ENCODE peak calls at places on chromosomes 11 and 22, in seven cellular contexts. One of them, this sample, is unnamed.
A peak's percentile ranks its signal among the peaks of the same experiment; 100 is the strongest.

GRCh38 chr22:25953276-25953675 is 211.3 kb downstream of the MYO18B start:
- DNase-seq in left ventricle myocardium inferior: no peak
- DNase-seq in pancreas: no peak
- DNase-seq in CD4-positive, alpha-beta T cell: no peak
- DNase-seq in tibial nerve: no peak
- DNase-seq in IMR-90: no peak
- DNase-seq in adrenal gland: no peak
- DNase-seq in this sample: no peak

GRCh38 chr22:46625113-46625842 is 5.1 kb downstream of the GRAMD4 start:
- DNase-seq in left ventricle myocardium inferior: no peak
- DNase-seq in pancreas: peak; percentile 34
- DNase-seq in CD4-positive, alpha-beta T cell: no peak
- DNase-seq in tibial nerve: no peak
- DNase-seq in IMR-90: no peak
- DNase-seq in adrenal gland: no peak
- DNase-seq in this sample: no peak

GRCh38 chr11:88469828-88470227 is 132.3 kb upstream of the CTSC start:
- DNase-seq in left ventricle myocardium inferior: no peak
- DNase-seq in pancreas: no peak
- DNase-seq in CD4-positive, alpha-beta T cell: no peak
- DNase-seq in tibial nerve: no peak
- DNase-seq in IMR-90: peak; percentile 36
- DNase-seq in adrenal gland: no peak
- DNase-seq in this sample: no peak

GRCh38 chr11:69067200-69067599 is 18.5 kb downstream of the TPCN2 start:
- DNase-seq in left ventricle myocardium inferior: no peak
- DNase-seq in pancreas: peak; percentile 53
- DNase-seq in CD4-positive, alpha-beta T cell: no peak
- DNase-seq in tibial nerve: no peak
- DNase-seq in IMR-90: no peak
- DNase-seq in adrenal gland: no peak
- DNase-seq in this sample: no peak

GRCh38 chr11:97610000-97610399 is 1220.2 kb downstream of the JRKL start:
- DNase-seq in left ventricle myocardium inferior: no peak
- DNase-seq in pancreas: no peak
- DNase-seq in CD4-positive, alpha-beta T cell: no peak
- DNase-seq in tibial nerve: no peak
- DNase-seq in IMR-90: no peak
- DNase-seq in adrenal gland: no peak
- DNase-seq in this sample: no peak

GRCh38 chr11:131511794-131512193 is 141.4 kb downstream of the NTM start:
- DNase-seq in left ventricle myocardium inferior: no peak
- DNase-seq in pancreas: no peak
- DNase-seq in CD4-positive, alpha-beta T cell: no peak
- DNase-seq in tibial nerve: peak; percentile 27
- DNase-seq in IMR-90: no peak
- DNase-seq in adrenal gland: peak; percentile 48
- DNase-seq in this sample: no peak

GRCh38 chr11:36509265-36509664 is 807 bp downstream of the TRAF6 start:
- DNase-seq in left ventricle myocardium inferior: no peak
- DNase-seq in pancreas: no peak
- DNase-seq in CD4-positive, alpha-beta T cell: no peak
- DNase-seq in tibial nerve: no peak
- DNase-seq in IMR-90: peak; percentile 31
- DNase-seq in adrenal gland: peak; percentile 36
- DNase-seq in this sample: peak; percentile 23

GRCh38 chr11:2110521-2110920 is 28.7 kb downstream of the IGF2 start:
- DNase-seq in left ventricle myocardium inferior: no peak
- DNase-seq in pancreas: no peak
- DNase-seq in CD4-positive, alpha-beta T cell: no peak
- DNase-seq in tibial nerve: no peak
- DNase-seq in IMR-90: no peak
- DNase-seq in adrenal gland: no peak
- DNase-seq in this sample: no peak

GRCh38 chr11:36627471-36627870 is 29.4 kb upstream of the RAG2 start:
- DNase-seq in left ventricle myocardium inferior: no peak
- DNase-seq in pancreas: no peak
- DNase-seq in CD4-positive, alpha-beta T cell: no peak
- DNase-seq in tibial nerve: no peak
- DNase-seq in IMR-90: no peak
- DNase-seq in adrenal gland: no peak
- DNase-seq in this sample: no peak

GRCh38 chr22:26245001-26245400 is 75.7 kb downstream of the SEZ6L start:
- DNase-seq in left ventricle myocardium inferior: no peak
- DNase-seq in pancreas: no peak
- DNase-seq in CD4-positive, alpha-beta T cell: no peak
- DNase-seq in tibial nerve: no peak
- DNase-seq in IMR-90: no peak
- DNase-seq in adrenal gland: no peak
- DNase-seq in this sample: no peak

GRCh38 chr22:35330258-35330861 is 30.7 kb downstream of the TOM1 start:
- DNase-seq in left ventricle myocardium inferior: peak; percentile 90
- DNase-seq in pancreas: peak; percentile 32
- DNase-seq in CD4-positive, alpha-beta T cell: peak; percentile 31
- DNase-seq in tibial nerve: peak; percentile 91
- DNase-seq in IMR-90: peak; percentile 86
- DNase-seq in adrenal gland: peak; percentile 96
- DNase-seq in this sample: peak; percentile 86

GRCh38 chr11:127002669-127003259 is 2.2 kb upstream of the KIRREL3 start:
- DNase-seq in left ventricle myocardium inferior: no peak
- DNase-seq in pancreas: no peak
- DNase-seq in CD4-positive, alpha-beta T cell: no peak
- DNase-seq in tibial nerve: no peak
- DNase-seq in IMR-90: no peak
- DNase-seq in adrenal gland: no peak
- DNase-seq in this sample: no peak

GRCh38 chr11:6602096-6602940 is 1.1 kb downstream of the RRP8 start:
- DNase-seq in left ventricle myocardium inferior: no peak
- DNase-seq in pancreas: no peak
- DNase-seq in CD4-positive, alpha-beta T cell: no peak
- DNase-seq in tibial nerve: peak; percentile 3
- DNase-seq in IMR-90: no peak
- DNase-seq in adrenal gland: no peak
- DNase-seq in this sample: no peak

GRCh38 chr11:41237386-41237785 is 222.1 kb downstream of the LRRC4C start:
- DNase-seq in left ventricle myocardium inferior: no peak
- DNase-seq in pancreas: no peak
- DNase-seq in CD4-positive, alpha-beta T cell: no peak
- DNase-seq in tibial nerve: no peak
- DNase-seq in IMR-90: no peak
- DNase-seq in adrenal gland: no peak
- DNase-seq in this sample: no peak

GRCh38 chr11:69558519-69558941 is 77.1 kb downstream of the LINC01488 start:
- DNase-seq in left ventricle myocardium inferior: no peak
- DNase-seq in pancreas: no peak
- DNase-seq in CD4-positive, alpha-beta T cell: peak; percentile 17
- DNase-seq in tibial nerve: no peak
- DNase-seq in IMR-90: no peak
- DNase-seq in adrenal gland: no peak
- DNase-seq in this sample: no peak

GRCh38 chr11:38718659-38719058 is 2120.6 kb upstream of the RAG2 start:
- DNase-seq in left ventricle myocardium inferior: no peak
- DNase-seq in pancreas: no peak
- DNase-seq in CD4-positive, alpha-beta T cell: no peak
- DNase-seq in tibial nerve: no peak
- DNase-seq in IMR-90: no peak
- DNase-seq in adrenal gland: no peak
- DNase-seq in this sample: no peak

GRCh38 chr22:30605449-30606110 is 1.4 kb upstream of the TCN2 start:
- DNase-seq in left ventricle myocardium inferior: peak; percentile 45
- DNase-seq in pancreas: no peak
- DNase-seq in CD4-positive, alpha-beta T cell: peak; percentile 15
- DNase-seq in tibial nerve: peak; percentile 54
- DNase-seq in IMR-90: peak; percentile 25
- DNase-seq in adrenal gland: peak; percentile 59
- DNase-seq in this sample: peak; percentile 19

GRCh38 chr11:110759972-110760381 is 47.7 kb upstream of the ARHGAP20 start:
- DNase-seq in left ventricle myocardium inferior: no peak
- DNase-seq in pancreas: no peak
- DNase-seq in CD4-positive, alpha-beta T cell: no peak
- DNase-seq in tibial nerve: no peak
- DNase-seq in IMR-90: peak; percentile 92
- DNase-seq in adrenal gland: no peak
- DNase-seq in this sample: no peak

GRCh38 chr11:7592706-7593105 is 78.9 kb downstream of the PPFIBP2 start:
- DNase-seq in left ventricle myocardium inferior: peak; percentile 48
- DNase-seq in pancreas: no peak
- DNase-seq in CD4-positive, alpha-beta T cell: no peak
- DNase-seq in tibial nerve: peak; percentile 33
- DNase-seq in IMR-90: peak; percentile 37
- DNase-seq in adrenal gland: peak; percentile 53
- DNase-seq in this sample: peak; percentile 11

GRCh38 chr11:121300972-121301699 is 8.6 kb downstream of the SC5D start:
- DNase-seq in left ventricle myocardium inferior: no peak
- DNase-seq in pancreas: no peak
- DNase-seq in CD4-positive, alpha-beta T cell: no peak
- DNase-seq in tibial nerve: no peak
- DNase-seq in IMR-90: no peak
- DNase-seq in adrenal gland: no peak
- DNase-seq in this sample: no peak

GRCh38 chr11:36564376-36565032 is 3.3 kb upstream of the RAG1 start:
- DNase-seq in left ventricle myocardium inferior: no peak
- DNase-seq in pancreas: no peak
- DNase-seq in CD4-positive, alpha-beta T cell: peak; percentile 19
- DNase-seq in tibial nerve: peak; percentile 60
- DNase-seq in IMR-90: peak; percentile 61
- DNase-seq in adrenal gland: peak; percentile 65
- DNase-seq in this sample: no peak

GRCh38 chr11:99275521-99275920 is 254.8 kb downstream of the CNTN5 start:
- DNase-seq in left ventricle myocardium inferior: no peak
- DNase-seq in pancreas: no peak
- DNase-seq in CD4-positive, alpha-beta T cell: no peak
- DNase-seq in tibial nerve: no peak
- DNase-seq in IMR-90: no peak
- DNase-seq in adrenal gland: no peak
- DNase-seq in this sample: no peak

GRCh38 chr11:1074244-1075221 is at the start of gene MUC2:
- DNase-seq in left ventricle myocardium inferior: peak; percentile 12
- DNase-seq in pancreas: peak; percentile 80
- DNase-seq in CD4-positive, alpha-beta T cell: no peak
- DNase-seq in tibial nerve: no peak
- DNase-seq in IMR-90: no peak
- DNase-seq in adrenal gland: no peak
- DNase-seq in this sample: no peak

GRCh38 chr11:125165664-125166346 is 1.3 kb downstream of the PKNOX2 start:
- DNase-seq in left ventricle myocardium inferior: no peak
- DNase-seq in pancreas: no peak
- DNase-seq in CD4-positive, alpha-beta T cell: no peak
- DNase-seq in tibial nerve: no peak
- DNase-seq in IMR-90: peak; percentile 33
- DNase-seq in adrenal gland: no peak
- DNase-seq in this sample: no peak

GRCh38 chr11:117188620-117189081 is 10.1 kb downstream of the SIDT2 start:
- DNase-seq in left ventricle myocardium inferior: no peak
- DNase-seq in pancreas: no peak
- DNase-seq in CD4-positive, alpha-beta T cell: no peak
- DNase-seq in tibial nerve: no peak
- DNase-seq in IMR-90: no peak
- DNase-seq in adrenal gland: peak; percentile 44
- DNase-seq in this sample: no peak

GRCh38 chr22:37416389-37416788 is 10.9 kb downstream of the ELFN2 start:
- DNase-seq in left ventricle myocardium inferior: no peak
- DNase-seq in pancreas: no peak
- DNase-seq in CD4-positive, alpha-beta T cell: no peak
- DNase-seq in tibial nerve: no peak
- DNase-seq in IMR-90: no peak
- DNase-seq in adrenal gland: no peak
- DNase-seq in this sample: no peak
- H3K27me3 ChIP-seq in left ventricle myocardium inferior: peaks cover 98% of the 10 kb centered on the region
- H3K27me3 ChIP-seq in pancreas: no peaks in the 10 kb centered on the region
- H3K27me3 ChIP-seq in CD4-positive, alpha-beta T cell: peaks cover 35% of the 10 kb centered on the region
- H3K27me3 ChIP-seq in tibial nerve: peaks cover 81% of the 10 kb centered on the region
- H3K27me3 ChIP-seq in IMR-90: peaks cover 2% of the 10 kb centered on the region
- H3K27me3 ChIP-seq in adrenal gland: peaks cover 17% of the 10 kb centered on the region
- H3K27me3 ChIP-seq in this sample: no peaks in the 10 kb centered on the region

DNA sequence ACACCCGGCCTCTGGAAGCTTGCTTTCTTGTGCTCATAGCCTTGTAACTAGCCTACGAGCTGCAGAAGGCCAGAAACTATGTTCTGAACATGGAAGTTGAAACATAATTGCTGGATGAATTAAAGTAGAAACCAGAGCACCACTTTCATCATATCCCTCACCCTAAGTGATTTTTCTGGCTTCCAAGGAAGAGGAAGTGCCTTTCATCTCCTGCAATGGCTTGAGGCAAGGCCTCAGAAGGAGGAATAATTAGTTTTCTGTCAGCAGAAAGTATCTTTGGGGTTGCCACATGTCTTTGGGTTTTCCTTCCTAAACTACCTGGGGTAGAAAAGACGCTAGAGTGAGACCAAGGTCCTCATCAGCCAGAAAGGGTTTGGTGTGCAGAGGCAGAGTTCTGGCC is 14.5 kb downstream of the RPL27A start:
- DNase-seq in left ventricle myocardium inferior: no peak
- DNase-seq in pancreas: no peak
- DNase-seq in CD4-positive, alpha-beta T cell: no peak
- DNase-seq in tibial nerve: no peak
- DNase-seq in IMR-90: no peak
- DNase-seq in adrenal gland: no peak
- DNase-seq in this sample: no peak
- H3K27ac ChIP-seq in left ventricle myocardium inferior: no peak overlapping the region
- H3K27ac ChIP-seq in pancreas: no peak overlapping the region
- H3K27ac ChIP-seq in CD4-positive, alpha-beta T cell: no peak overlapping the region
- H3K27ac ChIP-seq in tibial nerve: no peak overlapping the region
- H3K27ac ChIP-seq in IMR-90: no peak overlapping the region
- H3K27ac ChIP-seq in adrenal gland: no peak overlapping the region
- H3K27ac ChIP-seq in this sample: no peak overlapping the region

GRCh38 chr11:78200061-78200460 is 11.3 kb downstream of the USP35 start:
- DNase-seq in left ventricle myocardium inferior: no peak
- DNase-seq in pancreas: no peak
- DNase-seq in CD4-positive, alpha-beta T cell: no peak
- DNase-seq in tibial nerve: no peak
- DNase-seq in IMR-90: no peak
- DNase-seq in adrenal gland: no peak
- DNase-seq in this sample: no peak
- H3K27me3 ChIP-seq in left ventricle myocardium inferior: no peaks in the 10 kb centered on the region
- H3K27me3 ChIP-seq in pancreas: no peaks in the 10 kb centered on the region
- H3K27me3 ChIP-seq in CD4-positive, alpha-beta T cell: no peaks in the 10 kb centered on the region
- H3K27me3 ChIP-seq in tibial nerve: no peaks in the 10 kb centered on the region
- H3K27me3 ChIP-seq in IMR-90: no peaks in the 10 kb centered on the region
- H3K27me3 ChIP-seq in adrenal gland: no peaks in the 10 kb centered on the region
- H3K27me3 ChIP-seq in this sample: no peaks in the 10 kb centered on the region

DNA sequence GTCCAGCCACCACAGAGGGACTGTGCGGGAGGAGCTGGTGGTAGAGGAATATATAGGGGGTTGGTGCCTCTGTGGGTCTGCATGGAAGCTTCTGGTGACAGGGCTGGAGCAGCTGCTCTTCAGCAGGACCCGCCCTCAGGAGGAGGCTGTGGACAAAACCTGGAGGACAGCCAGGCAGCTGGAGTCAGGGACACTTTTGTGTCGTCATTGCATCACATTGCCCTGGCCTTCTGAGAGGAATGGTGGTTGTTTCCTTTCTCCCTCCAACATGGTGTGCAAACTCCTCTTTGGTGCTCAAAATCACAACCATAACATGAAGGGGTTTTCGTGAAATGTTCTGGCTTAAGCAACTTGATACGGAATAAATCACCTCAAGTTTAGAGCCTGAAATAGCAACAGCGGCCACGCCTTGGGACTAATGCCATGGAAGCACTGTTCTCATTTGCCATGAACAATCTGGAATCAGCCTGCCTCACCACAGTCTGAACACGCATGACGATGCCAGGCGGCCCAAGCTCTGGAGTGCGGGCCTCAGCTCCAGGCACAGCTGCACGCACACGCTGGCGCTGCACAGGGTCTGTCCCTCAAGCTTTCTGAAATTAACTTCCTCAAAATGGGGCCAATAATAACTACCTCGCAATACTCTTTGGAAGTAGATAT is 17.1 kb upstream of the CSRP3 start:
- DNase-seq in left ventricle myocardium inferior: peak; percentile 40
- DNase-seq in pancreas: no peak
- DNase-seq in CD4-positive, alpha-beta T cell: no peak
- DNase-seq in tibial nerve: no peak
- DNase-seq in IMR-90: no peak
- DNase-seq in adrenal gland: peak; percentile 46
- DNase-seq in this sample: no peak
- H3K27ac ChIP-seq in left ventricle myocardium inferior: peak overlapping the region; percentile 82
- H3K27ac ChIP-seq in pancreas: no peak overlapping the region
- H3K27ac ChIP-seq in CD4-positive, alpha-beta T cell: no peak overlapping the region
- H3K27ac ChIP-seq in tibial nerve: no peak overlapping the region
- H3K27ac ChIP-seq in IMR-90: no peak overlapping the region
- H3K27ac ChIP-seq in adrenal gland: no peak overlapping the region
- H3K27ac ChIP-seq in this sample: no peak overlapping the region

This sample was measured in CD4-positive, CD25-positive, alpha-beta regulatory T cell.